ENCODE peak calls at places on chromosomes 1 and 21, in eight cellular contexts. O, E, P, U, X, Q, Y and C are unnamed samples.

GRCh38 chr1:214552174-214552608 is 789 bp upstream of the PTPN14 start:
- DNase-seq in O (peak; percentile 65), E (peak; percentile 69), P (peak; percentile 91), U (no peak), X (peak; percentile 57), Q (peak; percentile 69), Y (no peak), C (peak; percentile 67)

GRCh38 chr1:54367613-54368012 is 38.6 kb downstream of the SSBP3 start:
- DNase-seq in O (no peak), E (no peak), P (no peak), U (no peak), X (no peak), Q (no peak), Y (no peak), C (no peak)

GRCh38 chr1:58785424-58786058 is 1.7 kb upstream of the JUN start:
- DNase-seq in O (peak; percentile 68), E (peak; percentile 45), P (peak; percentile 90), U (peak; percentile 52), X (peak; percentile 63), Q (peak; percentile 69), Y (peak; percentile 28), C (no peak)

GRCh38 chr1:83011270-83011669 is 987.7 kb downstream of the TTLL7 start:
- DNase-seq in O (no peak), E (no peak), P (peak; percentile 55), U (no peak), X (no peak), Q (no peak), Y (no peak), C (no peak)

GRCh38 chr1:117661027-117661426 is 55.2 kb downstream of the TENT5C start:
- DNase-seq in O (no peak), E (no peak), P (no peak), U (peak; percentile 87), X (no peak), Q (no peak), Y (peak; percentile 88), C (no peak)

GRCh38 chr1:56468472-56468871 is 110.9 kb downstream of the PLPP3 start:
- DNase-seq in O (no peak), E (no peak), P (no peak), U (no peak), X (no peak), Q (no peak), Y (no peak), C (no peak)

GRCh38 chr1:183198463-183198862 is 12.4 kb downstream of the LAMC2 start:
- DNase-seq in O (no peak), E (no peak), P (peak; percentile 97), U (no peak), X (no peak), Q (no peak), Y (no peak), C (no peak)

GRCh38 chr1:197917813-197918646 is 858 bp downstream of the LHX9 start:
- DNase-seq in O (no peak), E (no peak), P (no peak), U (no peak), X (no peak), Q (no peak), Y (no peak), C (peak; percentile 56)

GRCh38 chr1:143691400-143691891 is 280.3 kb downstream of the FAM72C start:
- DNase-seq in O (no peak), E (no peak), P (peak; percentile 50), U (no peak), X (no peak), Q (no peak), Y (no peak), C (no peak)

GRCh38 chr1:236222616-236223015 is 59.1 kb downstream of the ERO1B start:
- DNase-seq in O (no peak), E (no peak), P (no peak), U (no peak), X (no peak), Q (no peak), Y (no peak), C (no peak)

GRCh38 chr1:226989081-226989747 is 49.1 kb downstream of the COQ8A start:
- DNase-seq in O (no peak), E (no peak), P (no peak), U (no peak), X (no peak), Q (no peak), Y (peak; percentile 17), C (no peak)

GRCh38 chr21:16965424-16965823 is 547.4 kb upstream of the CXADR start:
- DNase-seq in O (no peak), E (no peak), P (no peak), U (no peak), X (no peak), Q (no peak), Y (no peak), C (no peak)

GRCh38 chr1:181189691-181190361 is 101.3 kb downstream of the IER5 start:
- DNase-seq in O (peak; percentile 75), E (peak; percentile 36), P (peak; percentile 44), U (peak; percentile 71), X (peak; percentile 65), Q (peak; percentile 77), Y (peak; percentile 64), C (peak; percentile 51)
- H3K4me3 ChIP-seq in O (peak overlapping the region; percentile 16), E (peak overlapping the region; percentile 31), P (peak overlapping the region; percentile 6), U (no peak overlapping the region), X (peak overlapping the region; percentile 56), Q (peak overlapping the region; percentile 39), Y (no peak overlapping the region), C (peak overlapping the region; percentile 30)

DNA sequence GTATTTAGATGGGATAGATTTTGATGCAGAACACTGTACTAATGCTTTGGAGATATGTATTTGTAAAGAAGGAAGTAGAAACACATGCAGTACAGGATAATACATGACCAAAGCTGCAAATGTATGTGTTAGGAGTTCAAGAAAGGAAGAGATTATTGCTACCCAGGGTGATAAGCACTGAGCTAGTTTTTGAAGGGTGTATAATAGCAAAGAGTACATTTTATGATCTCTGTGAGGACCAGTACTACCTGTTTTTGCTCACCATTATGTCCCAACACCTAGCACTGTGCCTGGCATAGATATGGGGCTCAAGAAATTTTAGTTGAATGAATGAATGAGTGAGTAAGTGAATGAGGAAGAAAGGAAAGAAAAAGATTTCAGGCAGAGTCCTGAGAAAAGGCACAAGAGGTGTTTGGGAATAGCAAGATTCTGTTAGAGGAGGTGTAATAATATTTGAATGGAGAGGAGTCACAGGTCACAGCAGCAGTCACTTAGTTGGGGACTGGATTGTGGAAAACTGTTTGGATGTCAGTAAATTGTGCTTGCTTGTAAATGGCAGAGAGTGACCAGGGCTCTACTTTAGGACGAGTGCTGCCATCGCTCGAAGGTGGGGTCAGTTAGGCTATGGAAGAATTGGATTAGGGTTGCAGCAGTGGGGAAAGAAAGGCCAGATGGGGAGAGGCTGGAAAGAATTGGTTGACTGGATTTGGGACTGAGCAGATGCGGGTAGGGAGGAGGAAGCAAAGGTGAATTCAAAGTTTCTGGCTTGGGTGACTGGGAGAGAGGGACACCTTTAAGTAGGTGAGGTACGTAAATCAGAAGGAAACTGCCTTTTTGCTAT is 9.2 kb downstream of the CDC14A start:
- DNase-seq in O (no peak), E (no peak), P (no peak), U (no peak), X (no peak), Q (no peak), Y (no peak), C (no peak)
- H3K4me1 ChIP-seq in O (no peaks in the 10 kb centered on the region), E (peaks cover 42% of the 10 kb centered on the region), P (no peaks in the 10 kb centered on the region), U (peaks cover 97% of the 10 kb centered on the region), X (peaks cover 59% of the 10 kb centered on the region), Q (peaks cover 17% of the 10 kb centered on the region), Y (peaks cover 74% of the 10 kb centered on the region), C (peaks cover 14% of the 10 kb centered on the region)

GRCh38 chr1:4871373-4871772 is 217.0 kb downstream of the AJAP1 start:
- DNase-seq in O (no peak), E (no peak), P (no peak), U (no peak), X (no peak), Q (no peak), Y (no peak), C (no peak)
- H3K9me3 ChIP-seq in O (no peaks in the 10 kb centered on the region), E (no peaks in the 10 kb centered on the region), P (no peaks in the 10 kb centered on the region), U (no peaks in the 10 kb centered on the region), X (no peaks in the 10 kb centered on the region), Q (no peaks in the 10 kb centered on the region), Y (no peaks in the 10 kb centered on the region), C (no peaks in the 10 kb centered on the region)

DNA sequence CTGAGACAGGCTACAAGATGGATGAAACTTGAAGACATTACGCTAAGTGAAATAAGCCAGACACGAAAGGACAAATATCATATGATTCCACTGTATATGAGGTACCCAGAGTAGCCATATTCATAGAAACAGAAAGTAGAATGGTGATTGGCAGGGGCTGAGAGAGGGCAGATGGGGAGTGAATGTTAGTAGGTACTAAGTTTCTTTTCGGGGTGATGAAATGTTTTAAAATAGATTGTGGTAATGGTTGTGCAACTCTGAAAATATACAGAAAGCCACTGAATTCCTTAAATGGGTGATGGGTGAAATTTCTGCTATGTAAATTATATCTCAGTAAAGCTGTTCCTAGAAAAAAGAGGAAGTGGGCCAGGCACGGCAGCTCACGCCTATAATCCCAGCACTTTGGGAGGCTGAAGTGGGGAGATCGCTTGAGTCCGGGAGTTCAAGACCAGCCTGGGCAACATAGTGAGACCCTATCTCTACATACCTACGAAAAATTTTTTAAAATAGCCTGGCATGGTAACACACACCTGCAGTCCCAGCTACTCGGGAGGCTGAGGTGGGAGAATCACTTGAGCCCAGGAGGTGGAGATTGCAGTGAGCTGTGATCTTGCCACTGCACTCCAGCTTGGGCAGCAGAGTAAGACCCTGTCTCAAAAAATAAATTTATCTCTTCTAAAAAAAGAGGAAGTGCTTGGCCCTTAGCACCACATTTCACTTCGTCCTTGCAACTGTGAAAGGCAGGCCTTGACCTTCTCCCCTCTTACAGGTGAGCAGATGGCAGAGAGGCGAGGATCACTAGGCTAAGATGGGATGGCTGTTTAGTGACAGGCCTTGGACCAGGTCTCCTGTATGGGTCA is 16.0 kb downstream of the SLC27A3 start:
- DNase-seq in O (peak; percentile 56), E (no peak), P (peak; percentile 60), U (no peak), X (no peak), Q (no peak), Y (peak; percentile 59), C (no peak)
- H3K4me3 ChIP-seq in O (peak overlapping the region; percentile 7), E (peak overlapping the region; percentile 42), P (no peak overlapping the region), U (no peak overlapping the region), X (peak overlapping the region; percentile 58), Q (peak overlapping the region; percentile 44), Y (no peak overlapping the region), C (no peak overlapping the region)

DNA sequence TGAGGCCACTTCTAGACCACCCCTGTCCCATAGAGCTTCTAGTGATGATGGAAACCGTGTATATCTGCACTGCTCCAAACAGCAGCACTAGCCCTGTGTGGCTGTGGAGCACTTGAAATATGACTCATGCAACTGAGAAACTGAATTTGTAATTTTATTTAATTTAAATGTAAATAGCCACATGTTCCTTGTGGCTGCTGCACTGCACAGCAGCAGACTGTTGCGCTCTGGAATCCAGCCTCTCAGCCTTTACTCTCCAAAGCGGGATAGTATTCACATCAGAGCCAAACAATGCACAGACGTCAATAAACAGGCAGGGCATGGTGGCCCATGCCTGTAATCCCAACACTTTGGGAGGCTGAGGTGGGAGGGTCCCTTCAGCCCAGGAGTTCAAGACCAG is 12.0 kb downstream of the CAPN2 start:
- DNase-seq in O (no peak), E (no peak), P (no peak), U (no peak), X (no peak), Q (no peak), Y (no peak), C (no peak)
- H3K4me1 ChIP-seq in O (peaks cover 45% of the 10 kb centered on the region), E (peaks cover 66% of the 10 kb centered on the region), P (peaks cover 30% of the 10 kb centered on the region), U (peaks cover 80% of the 10 kb centered on the region), X (peaks cover 90% of the 10 kb centered on the region), Q (peaks cover 28% of the 10 kb centered on the region), Y (peaks cover 71% of the 10 kb centered on the region), C (peaks cover 5% of the 10 kb centered on the region)

DNA sequence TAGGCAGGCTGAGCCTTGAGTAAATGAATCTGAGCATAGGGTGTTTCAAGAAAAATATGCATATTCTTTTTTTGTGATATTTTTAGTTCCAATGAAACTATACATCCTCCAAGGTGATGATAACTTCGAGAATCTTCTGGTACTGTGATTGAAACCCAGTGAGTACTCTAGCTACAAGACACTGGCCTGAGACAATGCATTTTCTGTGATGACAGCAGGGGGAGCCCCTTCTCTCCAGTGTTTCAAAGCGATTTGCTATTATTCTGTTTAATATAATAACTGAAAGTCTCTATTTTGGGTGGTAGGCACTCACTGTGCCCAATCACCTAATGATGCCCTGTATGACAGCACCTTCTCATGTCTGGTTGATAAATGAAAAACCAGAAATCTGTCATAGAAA is 12.1 kb downstream of the IRF2BP2 start:
- DNase-seq in O (peak; percentile 74), E (peak; percentile 73), P (peak; percentile 51), U (peak; percentile 61), X (peak; percentile 38), Q (no peak), Y (peak; percentile 81), C (peak; percentile 65)
- H3K9me3 ChIP-seq in O (no peaks in the 10 kb centered on the region), E (no peaks in the 10 kb centered on the region), P (no peaks in the 10 kb centered on the region), U (no peaks in the 10 kb centered on the region), X (no peaks in the 10 kb centered on the region), Q (no peaks in the 10 kb centered on the region), Y (no peaks in the 10 kb centered on the region), C (no peaks in the 10 kb centered on the region)